ENCODE peak calls at places on chromosomes 2 and 18, in six cellular contexts. K is heart left ventricle; H is fibroblast of lung; T is CD8-positive, alpha-beta T cell; W is heart right ventricle; A is brain microvascular endothelial cell. J is an unnamed sample.

GRCh38 chr2:226211439-226211838 is 588.2 kb downstream of the IRS1 start:
- DNase-seq in K (no peak), H (peak), T (no peak), W (no peak), A (peak), J (no peak)

GRCh38 chr2:169160926-169161481 is 91.6 kb downstream of the DHRS9 start:
- DNase-seq in K (no peak), H (no peak), T (no peak), W (no peak), A (no peak), J (no peak)

GRCh38 chr2:99867690-99868089 is 274.7 kb downstream of the AFF3 start:
- DNase-seq in K (no peak), H (peak), T (no peak), W (no peak), A (peak), J (no peak)

GRCh38 chr2:150548527-150548926 is 61.1 kb upstream of the RND3 start:
- DNase-seq in K (no peak), H (peak), T (no peak), W (no peak), A (no peak), J (no peak)

GRCh38 chr18:55764382-55764781 is 176.4 kb upstream of the TCF4 start:
- DNase-seq in K (no peak), H (no peak), T (no peak), W (no peak), A (no peak), J (no peak)

GRCh38 chr18:78640596-78640995 is 339.0 kb upstream of the SALL3 start:
- DNase-seq in K (no peak), H (no peak), T (no peak), W (no peak), A (no peak), J (no peak)

GRCh38 chr2:168120730-168121129 is 126.7 kb downstream of the STK39 start:
- DNase-seq in K (no peak), H (peak), T (no peak), W (no peak), A (no peak), J (no peak)

GRCh38 chr2:207408086-207408794 is 121.5 kb upstream of the CREB1 start:
- DNase-seq in K (no peak), H (peak), T (no peak), W (no peak), A (no peak), J (no peak)

GRCh38 chr2:120175000-120175581 is 48.1 kb downstream of the TMEM185B start:
- DNase-seq in K (no peak), H (peak), T (no peak), W (no peak), A (peak), J (no peak)

GRCh38 chr2:114754907-114755563 is 312.6 kb downstream of the DPP10 start:
- DNase-seq in K (no peak), H (no peak), T (no peak), W (no peak), A (no peak), J (no peak)

GRCh38 chr18:61731169-61731568 is 161.6 kb downstream of the RNF152 start:
- DNase-seq in K (no peak), H (peak), T (no peak), W (no peak), A (no peak), J (no peak)

GRCh38 chr18:30465131-30465530 is 577.4 kb downstream of the DSC3 start:
- DNase-seq in K (no peak), H (no peak), T (no peak), W (no peak), A (no peak), J (no peak)

GRCh38 chr2:26670171-26670570 is 22.4 kb upstream of the KCNK3 start:
- DNase-seq in K (no peak), H (no peak), T (no peak), W (no peak), A (peak), J (no peak)

GRCh38 chr2:72917138-72917874 is at the start of gene EMX1:
- DNase-seq in K (no peak), H (no peak), T (peak), W (no peak), A (no peak), J (no peak)

GRCh38 chr2:182941121-182941713 is 74.8 kb upstream of the FRZB start:
- DNase-seq in K (no peak), H (no peak), T (no peak), W (no peak), A (no peak), J (no peak)

GRCh38 chr2:166716968-166717367 is 171.3 kb upstream of the XIRP2 start:
- DNase-seq in K (no peak), H (no peak), T (no peak), W (no peak), A (no peak), J (no peak)

GRCh38 chr18:2183432-2183831 is 387.9 kb downstream of the METTL4 start:
- DNase-seq in K (no peak), H (no peak), T (no peak), W (no peak), A (no peak), J (no peak)

GRCh38 chr2:156294945-156295580 is 37.5 kb downstream of the NR4A2 start:
- DNase-seq in K (no peak), H (no peak), T (no peak), W (no peak), A (no peak), J (no peak)

GRCh38 chr2:555164-555922 is 121.9 kb downstream of the TMEM18 start:
- DNase-seq in K (no peak), H (no peak), T (no peak), W (no peak), A (no peak), J (no peak)

GRCh38 chr2:232336956-232337700 is 41.4 kb upstream of the ALPP start:
- DNase-seq in K (peak), H (no peak), T (no peak), W (no peak), A (no peak), J (no peak)

GRCh38 chr18:63545094-63545493 is 2.9 kb downstream of the SERPINB12 start:
- DNase-seq in K (no peak), H (no peak), T (no peak), W (no peak), A (no peak), J (no peak)

GRCh38 chr2:133270550-133270949 is 297.7 kb downstream of the NCKAP5 start:
- DNase-seq in K (no peak), H (no peak), T (no peak), W (no peak), A (no peak), J (no peak)

GRCh38 chr2:199261936-199262335 is 195.8 kb downstream of the SATB2 start:
- DNase-seq in K (no peak), H (no peak), T (no peak), W (no peak), A (no peak), J (no peak)

GRCh38 chr2:241211276-241211675 is 22.8 kb downstream of the ANO7 start:
- DNase-seq in K (no peak), H (no peak), T (no peak), W (no peak), A (no peak), J (no peak)

GRCh38 chr2:240460781-240461431 is 25.4 kb downstream of the GPC1 start:
- DNase-seq in K (peak), H (no peak), T (no peak), W (peak), A (no peak), J (no peak)

GRCh38 chr2:132033949-132034348 is 127.8 kb downstream of the ANKRD30BL start:
- DNase-seq in K (no peak), H (no peak), T (no peak), W (no peak), A (no peak), J (no peak)

GRCh38 chr2:16584094-16584493 is 81.5 kb downstream of the CYRIA start:
- DNase-seq in K (no peak), H (no peak), T (no peak), W (no peak), A (no peak), J (no peak)

GRCh38 chr2:174965992-174966789 is 39.0 kb downstream of the CHN1 start:
- DNase-seq in K (no peak), H (peak), T (no peak), W (no peak), A (no peak), J (no peak)

GRCh38 chr18:452801-453200 is 47.7 kb downstream of the COLEC12 start:
- DNase-seq in K (no peak), H (no peak), T (no peak), W (no peak), A (no peak), J (no peak)

GRCh38 chr18:45837283-45838070 is 12.0 kb downstream of the SIGLEC15 start:
- DNase-seq in K (peak), H (peak), T (peak), W (peak), A (no peak), J (no peak)

GRCh38 chr2:134491796-134492441 is 226.9 kb downstream of the TMEM163 start:
- DNase-seq in K (no peak), H (no peak), T (no peak), W (peak), A (no peak), J (no peak)
- TF ChIP-seq CTCF in K (no peak), H (peak), T (no peak), W (no peak), A (no peak), J (no peak)

GRCh38 chr18:74146756-74147155 is 878 bp downstream of the FBXO15 start:
- DNase-seq in K (no peak), H (peak), T (no peak), W (no peak), A (no peak), J (no peak)
- H3K4me3 ChIP-seq in K (peak), H (peak), T (peak), W (peak), A (peak), J (peak)

GRCh38 chr2:204171432-204171960 is 234.9 kb downstream of the ICOS start:
- DNase-seq in K (no peak), H (no peak), T (no peak), W (no peak), A (no peak), J (no peak)
- H3K27ac ChIP-seq in K (no peak), H (no peak), T (no peak), W (no peak), A (no peak), J (no peak)

GRCh38 chr2:39606585-39606984 is 59.1 kb upstream of the TMEM178A start:
- DNase-seq in K (no peak), H (no peak), T (no peak), W (no peak), A (no peak), J (no peak)
- TF ChIP-seq CTCF in K (no peak), H (no peak), T (no peak), W (no peak), A (no peak), J (no peak)

DNA sequence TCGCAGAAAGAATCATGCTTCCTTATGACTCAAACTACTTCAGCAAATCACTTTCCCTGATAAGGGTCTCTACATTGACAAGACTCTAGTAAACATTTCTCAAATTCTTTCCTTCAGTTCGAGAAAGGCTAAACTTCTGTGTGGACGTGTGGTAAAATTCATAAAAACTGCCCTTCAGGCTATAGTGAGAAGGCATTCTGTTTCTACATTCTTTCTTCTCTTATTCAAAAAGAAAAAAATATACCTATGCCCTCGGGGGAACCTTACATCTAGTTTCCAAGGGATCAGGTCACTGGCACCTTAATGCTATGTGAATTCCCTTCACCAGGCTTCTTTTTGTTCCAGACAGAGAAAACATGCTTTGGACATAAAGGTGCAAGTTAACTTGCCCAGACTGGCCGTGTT is 4.9 kb downstream of the VIT start:
- DNase-seq in K (no peak), H (no peak), T (no peak), W (no peak), A (peak), J (no peak)
- H3K4me3 ChIP-seq in K (no peak), H (no peak), T (no peak), W (no peak), A (no peak), J (no peak)

GRCh38 chr2:47097563-47097962 is 57.5 kb downstream of the STPG4 start:
- DNase-seq in K (no peak), H (no peak), T (no peak), W (no peak), A (no peak), J (no peak)
- H3K27ac ChIP-seq in K (no peak), H (no peak), T (no peak), W (no peak), A (no peak), J (no peak)

GRCh38 chr2:6730821-6731220 is 134.9 kb downstream of the CMPK2 start:
- DNase-seq in K (no peak), H (no peak), T (no peak), W (no peak), A (no peak), J (no peak)
- TF ChIP-seq CTCF in K (no peak), H (no peak), T (no peak), W (no peak), A (no peak), J (no peak)

GRCh38 chr2:181454990-181455520 is 2.1 kb upstream of the ITGA4 start:
- DNase-seq in K (no peak), H (no peak), T (no peak), W (no peak), A (no peak), J (no peak)
- H3K4me3 ChIP-seq in K (no peak), H (no peak), T (no peak), W (no peak), A (no peak), J (no peak)

GRCh38 chr2:9762941-9763340 is 80.3 kb upstream of the TAF1B start:
- DNase-seq in K (no peak), H (no peak), T (no peak), W (no peak), A (no peak), J (no peak)
- H3K27ac ChIP-seq in K (no peak), H (no peak), T (no peak), W (no peak), A (no peak), J (no peak)

GRCh38 chr2:68764041-68764780 is 29.6 kb downstream of the ARHGAP25 start:
- DNase-seq in K (no peak), H (peak), T (peak), W (no peak), A (no peak), J (no peak)

GRCh38 chr2:68762665-68763064 is 28.1 kb downstream of the ARHGAP25 start:
- DNase-seq in K (no peak), H (no peak), T (peak), W (no peak), A (peak), J (no peak)

GRCh38 chr2:68765739-68766377 is 31.2 kb downstream of the ARHGAP25 start:
- DNase-seq in K (no peak), H (peak), T (peak), W (no peak), A (peak), J (no peak)

GRCh38 chr2:68766378-68766845 is 31.8 kb downstream of the ARHGAP25 start:
- DNase-seq in K (no peak), H (peak), T (peak), W (no peak), A (peak), J (no peak)

GRCh38 chr2:68764781-68765385 is 30.3 kb downstream of the ARHGAP25 start:
- DNase-seq in K (no peak), H (peak), T (peak), W (no peak), A (no peak), J (no peak)
- TF ChIP-seq CTCF in K (no peak), H (no peak), T (no peak), W (no peak), A (no peak), J (no peak)